ENCODE peak calls at places on chromosome 22, in eight cellular contexts. V is anterior cingulate cortex; M is ELR; H is pancreas; Z is substantia nigra; O is heart left ventricle; F is stimulated activated CD8-positive, alpha-beta memory T cell treated with anti-CD3 and anti-CD28 coated beads, Interleukin-7, amount 100 ng/mL, for 1 hour; Y is HCT116. S is an unnamed sample.

GRCh38 chr22:25970348-25970995 is 198.8 kb upstream of the SEZ6L start:
- DNase-seq in V (no peak), M (no peak), H (no peak), Z (no peak), O (peak), F (no peak), Y (no peak), S (no peak)

GRCh38 chr22:45246060-45246985 is 5.6 kb upstream of the KIAA0930 start:
- DNase-seq in V (no peak), M (peak), H (peak), Z (no peak), O (peak), F (no peak), Y (peak), S (no peak)

GRCh38 chr22:42937164-42937854 is 77.6 kb downstream of the PACSIN2 start:
- DNase-seq in V (no peak), M (peak), H (no peak), Z (no peak), O (peak), F (peak), Y (peak), S (peak)

GRCh38 chr22:38964989-38965388 is 7.6 kb downstream of the APOBEC3A start:
- DNase-seq in V (no peak), M (no peak), H (no peak), Z (no peak), O (no peak), F (no peak), Y (no peak), S (no peak)

GRCh38 chr22:31106651-31107205 is 640 bp downstream of the SELENOM start:
- DNase-seq in V (no peak), M (peak), H (peak), Z (no peak), O (peak), F (no peak), Y (no peak), S (no peak)

GRCh38 chr22:19820880-19821522 is 33.7 kb downstream of the GNB1L start:
- DNase-seq in V (no peak), M (no peak), H (no peak), Z (no peak), O (peak), F (no peak), Y (no peak), S (no peak)

GRCh38 chr22:49622241-49623105 is 205.2 kb downstream of the BRD1 start:
- DNase-seq in V (no peak), M (no peak), H (no peak), Z (no peak), O (peak), F (no peak), Y (no peak), S (no peak)

GRCh38 chr22:38196791-38197429 is 4.9 kb upstream of the MAFF start:
- DNase-seq in V (no peak), M (peak), H (no peak), Z (no peak), O (no peak), F (no peak), Y (no peak), S (no peak)

GRCh38 chr22:36253523-36254490 is 874 bp downstream of the APOL1 start:
- DNase-seq in V (no peak), M (no peak), H (no peak), Z (no peak), O (peak), F (no peak), Y (no peak), S (no peak)

GRCh38 chr22:46055176-46055850 is 78.4 kb upstream of the WNT7B start:
- DNase-seq in V (no peak), M (peak), H (peak), Z (no peak), O (no peak), F (no peak), Y (no peak), S (no peak)

GRCh38 chr22:32079110-32080089 is 36.3 kb downstream of the SLC5A1 start:
- DNase-seq in V (no peak), M (peak), H (no peak), Z (no peak), O (no peak), F (no peak), Y (peak), S (no peak)

GRCh38 chr22:36829370-36830002 is 12.7 kb upstream of the PVALB start:
- DNase-seq in V (no peak), M (no peak), H (no peak), Z (no peak), O (no peak), F (no peak), Y (no peak), S (no peak)

GRCh38 chr22:39723899-39724351 is 153.4 kb downstream of the CACNA1I start:
- DNase-seq in V (no peak), M (peak), H (no peak), Z (no peak), O (no peak), F (no peak), Y (peak), S (no peak)

GRCh38 chr22:18970180-18970947 is 34.3 kb upstream of the PRODH start:
- DNase-seq in V (peak), M (peak), H (peak), Z (no peak), O (no peak), F (no peak), Y (no peak), S (no peak)

GRCh38 chr22:17102297-17102667 is 17.5 kb downstream of the IL17RA start:
- DNase-seq in V (no peak), M (no peak), H (no peak), Z (no peak), O (no peak), F (no peak), Y (no peak), S (no peak)

GRCh38 chr22:50688448-50688847 is 15.8 kb downstream of the SHANK3 start:
- DNase-seq in V (no peak), M (no peak), H (no peak), Z (no peak), O (no peak), F (no peak), Y (no peak), S (no peak)

GRCh38 chr22:20524004-20524481 is 16.6 kb downstream of the MED15 start:
- DNase-seq in V (no peak), M (no peak), H (no peak), Z (no peak), O (no peak), F (no peak), Y (no peak), S (no peak)